ENCODE peak calls at places on chromosomes 6 and 20, in six cellular contexts. One of them, this sample, is unnamed.
A peak's percentile ranks its signal among the peaks of the same experiment; 100 is the strongest.

GRCh38 chr6:88380083-88380482 is 213.9 kb upstream of the CNR1 start:
- DNase-seq in epithelial cell of esophagus: peak; percentile 83
- DNase-seq in GM06990: no peak
- DNase-seq in tibial nerve: peak; percentile 19
- DNase-seq in K562: no peak
- DNase-seq in GM23338: no peak
- DNase-seq in this sample: no peak

GRCh38 chr20:16028923-16029322 is 544.3 kb downstream of the KIF16B start:
- DNase-seq in GM23338: no peak
- DNase-seq in tibial nerve: no peak
- DNase-seq in epithelial cell of esophagus: no peak
- DNase-seq in K562: no peak
- DNase-seq in GM06990: peak; percentile 6
- DNase-seq in this sample: no peak

GRCh38 chr6:4736371-4736873 is 39.8 kb upstream of the CDYL start:
- DNase-seq in tibial nerve: no peak
- DNase-seq in GM06990: no peak
- DNase-seq in K562: no peak
- DNase-seq in GM23338: no peak
- DNase-seq in epithelial cell of esophagus: no peak
- DNase-seq in this sample: no peak

GRCh38 chr6:35298625-35299140 is 1.1 kb downstream of the DEF6 start:
- DNase-seq in tibial nerve: no peak
- DNase-seq in GM06990: no peak
- DNase-seq in GM23338: no peak
- DNase-seq in epithelial cell of esophagus: no peak
- DNase-seq in K562: no peak
- DNase-seq in this sample: no peak

GRCh38 chr6:33723576-33724085 is 12.1 kb upstream of the UQCC2 start:
- DNase-seq in epithelial cell of esophagus: no peak
- DNase-seq in GM23338: no peak
- DNase-seq in K562: no peak
- DNase-seq in tibial nerve: no peak
- DNase-seq in GM06990: no peak
- DNase-seq in this sample: no peak

GRCh38 chr20:6635034-6635736 is 132.3 kb upstream of the BMP2 start:
- DNase-seq in epithelial cell of esophagus: peak; percentile 30
- DNase-seq in GM06990: no peak
- DNase-seq in GM23338: no peak
- DNase-seq in K562: no peak
- DNase-seq in tibial nerve: no peak
- DNase-seq in this sample: no peak

GRCh38 chr6:149168968-149169367 is 148.5 kb upstream of the TAB2 start:
- DNase-seq in epithelial cell of esophagus: no peak
- DNase-seq in tibial nerve: no peak
- DNase-seq in K562: no peak
- DNase-seq in GM06990: no peak
- DNase-seq in GM23338: no peak
- DNase-seq in this sample: no peak

GRCh38 chr6:34526992-34527728 is 29.0 kb downstream of the SPDEF start:
- DNase-seq in GM06990: peak; percentile 89
- DNase-seq in K562: peak; percentile 99
- DNase-seq in tibial nerve: peak; percentile 94
- DNase-seq in epithelial cell of esophagus: peak; percentile 95
- DNase-seq in GM23338: peak; percentile 97
- DNase-seq in this sample: peak; percentile 99

GRCh38 chr6:126094411-126094810 is 108.1 kb downstream of the TRMT11 start:
- DNase-seq in GM06990: no peak
- DNase-seq in epithelial cell of esophagus: peak; percentile 30
- DNase-seq in K562: no peak
- DNase-seq in tibial nerve: no peak
- DNase-seq in GM23338: no peak
- DNase-seq in this sample: no peak

GRCh38 chr6:43884660-43885022 is 114.6 kb downstream of the VEGFA start:
- DNase-seq in GM23338: no peak
- DNase-seq in K562: no peak
- DNase-seq in GM06990: no peak
- DNase-seq in tibial nerve: no peak
- DNase-seq in epithelial cell of esophagus: no peak
- DNase-seq in this sample: no peak

GRCh38 chr6:43937236-43938177 is 167.5 kb downstream of the VEGFA start:
- DNase-seq in tibial nerve: no peak
- DNase-seq in K562: peak; percentile 83
- DNase-seq in GM06990: no peak
- DNase-seq in GM23338: no peak
- DNase-seq in epithelial cell of esophagus: no peak
- DNase-seq in this sample: no peak

GRCh38 chr20:22946594-22946993 is 88.5 kb upstream of the SSTR4 start:
- DNase-seq in tibial nerve: no peak
- DNase-seq in epithelial cell of esophagus: no peak
- DNase-seq in GM06990: no peak
- DNase-seq in K562: no peak
- DNase-seq in GM23338: no peak
- DNase-seq in this sample: no peak

GRCh38 chr6:25370175-25371036 is 91.2 kb downstream of the CARMIL1 start:
- DNase-seq in tibial nerve: no peak
- DNase-seq in GM23338: no peak
- DNase-seq in epithelial cell of esophagus: no peak
- DNase-seq in GM06990: no peak
- DNase-seq in K562: no peak
- DNase-seq in this sample: no peak

GRCh38 chr6:134196568-134197301 is 121.2 kb downstream of the SGK1 start:
- DNase-seq in GM23338: no peak
- DNase-seq in epithelial cell of esophagus: no peak
- DNase-seq in GM06990: peak; percentile 31
- DNase-seq in tibial nerve: no peak
- DNase-seq in K562: no peak
- DNase-seq in this sample: peak; percentile 45

GRCh38 chr6:152240436-152240835 is 396.7 kb downstream of the SYNE1 start:
- DNase-seq in epithelial cell of esophagus: no peak
- DNase-seq in tibial nerve: no peak
- DNase-seq in GM23338: no peak
- DNase-seq in GM06990: no peak
- DNase-seq in K562: no peak
- DNase-seq in this sample: no peak

GRCh38 chr20:41249371-41249770 is 68.2 kb downstream of the ZHX3 start:
- DNase-seq in tibial nerve: peak; percentile 47
- DNase-seq in epithelial cell of esophagus: peak; percentile 92
- DNase-seq in K562: no peak
- DNase-seq in GM23338: no peak
- DNase-seq in GM06990: peak; percentile 22
- DNase-seq in this sample: peak; percentile 40

GRCh38 chr6:42125663-42126062 is 16.8 kb downstream of the C6orf132 start:
- DNase-seq in GM23338: no peak
- DNase-seq in GM06990: no peak
- DNase-seq in K562: no peak
- DNase-seq in tibial nerve: no peak
- DNase-seq in epithelial cell of esophagus: no peak
- DNase-seq in this sample: no peak

GRCh38 chr20:9147553-9148024 is 78.7 kb downstream of the PLCB4 start:
- DNase-seq in K562: no peak
- DNase-seq in GM23338: no peak
- DNase-seq in GM06990: no peak
- DNase-seq in epithelial cell of esophagus: peak; percentile 73
- DNase-seq in tibial nerve: no peak
- DNase-seq in this sample: no peak

GRCh38 chr20:56501116-56501515 is 23.4 kb upstream of the FAM209A start:
- DNase-seq in GM06990: no peak
- DNase-seq in tibial nerve: no peak
- DNase-seq in GM23338: no peak
- DNase-seq in epithelial cell of esophagus: no peak
- DNase-seq in K562: no peak
- DNase-seq in this sample: no peak

GRCh38 chr20:24487648-24488047 is 18.2 kb downstream of the SYNDIG1 start:
- DNase-seq in epithelial cell of esophagus: no peak
- DNase-seq in K562: no peak
- DNase-seq in tibial nerve: no peak
- DNase-seq in GM23338: no peak
- DNase-seq in GM06990: no peak
- DNase-seq in this sample: no peak

GRCh38 chr6:138817799-138818198 is 21.9 kb downstream of the ECT2L start:
- DNase-seq in tibial nerve: no peak
- DNase-seq in GM06990: peak; percentile 9
- DNase-seq in K562: no peak
- DNase-seq in GM23338: peak; percentile 91
- DNase-seq in epithelial cell of esophagus: peak; percentile 100
- DNase-seq in this sample: peak; percentile 33

GRCh38 chr6:14641401-14641800 is 523.8 kb downstream of the CD83 start:
- DNase-seq in tibial nerve: no peak
- DNase-seq in GM06990: no peak
- DNase-seq in K562: no peak
- DNase-seq in epithelial cell of esophagus: no peak
- DNase-seq in GM23338: no peak
- DNase-seq in this sample: no peak

GRCh38 chr6:162379762-162380409 is 347.7 kb downstream of the PRKN start:
- DNase-seq in GM06990: no peak
- DNase-seq in tibial nerve: no peak
- DNase-seq in K562: no peak
- DNase-seq in epithelial cell of esophagus: no peak
- DNase-seq in GM23338: no peak
- DNase-seq in this sample: no peak

GRCh38 chr6:26305097-26305841 is 59.7 kb upstream of the BTN3A2 start:
- DNase-seq in K562: peak; percentile 76
- DNase-seq in GM23338: peak; percentile 80
- DNase-seq in GM06990: peak; percentile 71
- DNase-seq in epithelial cell of esophagus: peak; percentile 82
- DNase-seq in tibial nerve: no peak
- DNase-seq in this sample: no peak

GRCh38 chr6:33076406-33076934 is 680 bp downstream of the HLA-DPB1 start:
- DNase-seq in K562: no peak
- DNase-seq in GM23338: no peak
- DNase-seq in epithelial cell of esophagus: no peak
- DNase-seq in tibial nerve: no peak
- DNase-seq in GM06990: no peak
- DNase-seq in this sample: no peak

GRCh38 chr20:8535403-8536003 is 403.4 kb downstream of the PLCB1 start:
- DNase-seq in GM06990: no peak
- DNase-seq in tibial nerve: no peak
- DNase-seq in epithelial cell of esophagus: no peak
- DNase-seq in K562: no peak
- DNase-seq in GM23338: peak; percentile 58
- DNase-seq in this sample: peak; percentile 13

GRCh38 chr20:4811257-4811656 is 89.5 kb downstream of the PRND start:
- DNase-seq in epithelial cell of esophagus: no peak
- DNase-seq in GM23338: no peak
- DNase-seq in GM06990: no peak
- DNase-seq in tibial nerve: no peak
- DNase-seq in K562: no peak
- DNase-seq in this sample: no peak

GRCh38 chr6:16450285-16450684 is 211.9 kb downstream of the GMPR start:
- DNase-seq in GM06990: no peak
- DNase-seq in tibial nerve: no peak
- DNase-seq in K562: no peak
- DNase-seq in GM23338: no peak
- DNase-seq in epithelial cell of esophagus: no peak
- DNase-seq in this sample: no peak

GRCh38 chr6:111922454-111923297 is 49.4 kb upstream of the FYN start:
- DNase-seq in GM06990: no peak
- DNase-seq in tibial nerve: no peak
- DNase-seq in K562: no peak
- DNase-seq in GM23338: no peak
- DNase-seq in epithelial cell of esophagus: peak; percentile 50
- DNase-seq in this sample: no peak

GRCh38 chr6:32854376-32855178 is 585 bp downstream of the PSMB9 start:
- DNase-seq in tibial nerve: no peak
- DNase-seq in epithelial cell of esophagus: peak; percentile 16
- DNase-seq in GM23338: peak; percentile 30
- DNase-seq in GM06990: no peak
- DNase-seq in K562: no peak
- DNase-seq in this sample: peak; percentile 67

GRCh38 chr6:27374824-27375612 is 13.5 kb upstream of the ZNF391 start:
- DNase-seq in tibial nerve: peak; percentile 32
- DNase-seq in epithelial cell of esophagus: peak; percentile 94
- DNase-seq in GM23338: peak; percentile 97
- DNase-seq in K562: peak; percentile 88
- DNase-seq in GM06990: peak; percentile 44
- DNase-seq in this sample: peak; percentile 85

GRCh38 chr20:48215536-48215935 is 430.3 kb upstream of the SULF2 start:
- DNase-seq in tibial nerve: no peak
- DNase-seq in GM23338: no peak
- DNase-seq in GM06990: no peak
- DNase-seq in K562: no peak
- DNase-seq in epithelial cell of esophagus: no peak
- DNase-seq in this sample: no peak

GRCh38 chr6:37251211-37251610 is 6.4 kb upstream of the TBC1D22B start:
- DNase-seq in GM06990: no peak
- DNase-seq in tibial nerve: no peak
- DNase-seq in GM23338: no peak
- DNase-seq in epithelial cell of esophagus: peak; percentile 48
- DNase-seq in K562: no peak
- DNase-seq in this sample: no peak

GRCh38 chr20:17875981-17876385 is 92.6 kb downstream of the SNX5 start:
- DNase-seq in K562: no peak
- DNase-seq in GM23338: peak; percentile 45
- DNase-seq in tibial nerve: no peak
- DNase-seq in epithelial cell of esophagus: no peak
- DNase-seq in GM06990: no peak
- DNase-seq in this sample: no peak
- TF ChIP-seq CTCF in K562: no peak
- TF ChIP-seq CTCF in GM23338: no peak
- TF ChIP-seq CTCF in tibial nerve: no peak
- TF ChIP-seq CTCF in epithelial cell of esophagus: no peak
- TF ChIP-seq CTCF in GM06990: no peak
- TF ChIP-seq CTCF in this sample: no peak

GRCh38 chr6:31083742-31084354 is 28.5 kb downstream of the C6orf15 start:
- DNase-seq in GM06990: no peak
- DNase-seq in K562: peak; percentile 70
- DNase-seq in epithelial cell of esophagus: peak; percentile 48
- DNase-seq in GM23338: peak; percentile 84
- DNase-seq in tibial nerve: no peak
- DNase-seq in this sample: peak; percentile 41
- TF ChIP-seq CTCF in GM06990: peak; percentile 72
- TF ChIP-seq CTCF in K562: peak; percentile 89
- TF ChIP-seq CTCF in epithelial cell of esophagus: peak; percentile 48
- TF ChIP-seq CTCF in GM23338: peak; percentile 80
- TF ChIP-seq CTCF in tibial nerve: no peak
- TF ChIP-seq CTCF in this sample: peak; percentile 41

GRCh38 chr6:102679844-102680243 is 1286.3 kb downstream of the GRIK2 start:
- DNase-seq in tibial nerve: no peak
- DNase-seq in K562: no peak
- DNase-seq in epithelial cell of esophagus: no peak
- DNase-seq in GM23338: no peak
- DNase-seq in GM06990: no peak
- DNase-seq in this sample: no peak
- TF ChIP-seq CTCF in tibial nerve: no peak
- TF ChIP-seq CTCF in K562: no peak
- TF ChIP-seq CTCF in epithelial cell of esophagus: no peak
- TF ChIP-seq CTCF in GM23338: no peak
- TF ChIP-seq CTCF in GM06990: no peak
- TF ChIP-seq CTCF in this sample: no peak

DNA sequence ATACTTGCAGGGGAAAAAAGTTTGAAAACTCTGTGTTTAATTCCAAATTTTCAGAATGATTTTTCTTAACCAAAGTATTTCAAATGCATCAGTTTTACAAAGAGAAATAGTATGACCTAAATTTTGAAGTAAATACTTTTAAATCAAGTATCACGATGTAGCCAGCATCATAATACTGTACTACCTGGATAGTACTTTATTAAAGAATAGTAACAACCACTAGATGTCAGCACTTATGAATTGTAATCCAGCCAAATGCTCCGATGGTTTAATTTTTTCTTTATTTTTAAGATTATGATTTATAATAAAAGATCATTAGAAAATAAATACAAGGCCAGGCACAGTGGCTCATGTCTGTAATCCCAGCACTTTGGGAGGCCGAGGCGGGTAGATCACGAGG is 37.2 kb upstream of the HACE1 start:
- DNase-seq in GM06990: no peak
- DNase-seq in tibial nerve: no peak
- DNase-seq in K562: no peak
- DNase-seq in epithelial cell of esophagus: peak; percentile 13
- DNase-seq in GM23338: peak; percentile 9
- DNase-seq in this sample: no peak
- TF ChIP-seq CTCF in GM06990: peak; percentile 20
- TF ChIP-seq CTCF in tibial nerve: no peak
- TF ChIP-seq CTCF in K562: no peak
- TF ChIP-seq CTCF in epithelial cell of esophagus: no peak
- TF ChIP-seq CTCF in GM23338: no peak
- TF ChIP-seq CTCF in this sample: no peak

This sample was measured in GM13976.